ENCODE peak calls at places on chromosomes 7 and 10, in six cellular contexts. L is fibroblast of villous mesenchyme, R is ELF-1, Q is Calu3, O is endothelial cell, B is SK-MEL-5. S is an unnamed sample.

GRCh38 chr10:129511086-129511485 is 44.0 kb downstream of the MGMT start:
- DNase-seq in L (no peak), R (no peak), Q (no peak), O (no peak), B (no peak), S (no peak)

GRCh38 chr10:98411768-98412167 is 3.2 kb downstream of the PYROXD2 start:
- DNase-seq in L (peak; percentile 67), R (no peak), Q (no peak), O (no peak), B (no peak), S (no peak)

GRCh38 chr7:97971120-97971989 is 18.6 kb downstream of the OCM2 start:
- DNase-seq in L (peak; percentile 27), R (peak; percentile 32), Q (peak; percentile 6), O (no peak), B (peak; percentile 39), S (peak; percentile 49)

GRCh38 chr10:108567899-108568752 is 1355.2 kb downstream of the XPNPEP1 start:
- DNase-seq in L (no peak), R (no peak), Q (no peak), O (no peak), B (no peak), S (no peak)

GRCh38 chr7:47100815-47101435 is 481.0 kb downstream of the TNS3 start:
- DNase-seq in L (peak; percentile 71), R (peak; percentile 74), Q (peak; percentile 89), O (peak; percentile 75), B (peak; percentile 90), S (peak; percentile 78)

GRCh38 chr10:100653957-100654834 is 91.2 kb upstream of the PAX2 start:
- DNase-seq in L (no peak), R (peak; percentile 60), Q (no peak), O (no peak), B (no peak), S (no peak)

GRCh38 chr10:121157998-121158397 is 306.8 kb downstream of the WDR11 start:
- DNase-seq in L (no peak), R (no peak), Q (peak; percentile 40), O (no peak), B (no peak), S (no peak)

GRCh38 chr7:51070163-51070562 is 246.4 kb downstream of the COBL start:
- DNase-seq in L (peak; percentile 11), R (no peak), Q (no peak), O (no peak), B (no peak), S (no peak)

GRCh38 chr10:71443676-71444075 is 47.0 kb downstream of the CDH23 start:
- DNase-seq in L (no peak), R (peak; percentile 20), Q (no peak), O (no peak), B (no peak), S (no peak)

S was measured in ACHN.